ENCODE peak calls at places on chromosome X, in four cellular contexts. U is pons, G is epithelial cell of esophagus, J is NAMALWA. I is an unnamed sample.

GRCh38 chrX:23901065-23901464 is 6.7 kb downstream of the APOO start:
- DNase-seq in G (peak), J (no peak), U (no peak), I (peak)

GRCh38 chrX:134512566-134512965 is 52.6 kb downstream of the HPRT1 start:
- DNase-seq in J (no peak), G (peak), U (no peak), I (peak)

GRCh38 chrX:925652-926061 is 286.8 kb downstream of the CRLF2 start:
- DNase-seq in J (no peak), U (no peak), G (no peak), I (no peak)

GRCh38 chrX:143027262-143027661 is 1.5 kb downstream of the SPANXN4 start:
- DNase-seq in U (no peak), G (no peak), J (no peak), I (no peak)

GRCh38 chrX:16002185-16002584 is 121.2 kb upstream of the GRPR start:
- DNase-seq in G (peak), J (no peak), U (no peak), I (no peak)

GRCh38 chrX:46967547-46967946 is 55.3 kb downstream of the JADE3 start:
- DNase-seq in G (peak), J (no peak), U (no peak), I (no peak)

GRCh38 chrX:45860450-45860849 is 659.8 kb upstream of the DIPK2B start:
- DNase-seq in J (no peak), G (no peak), U (no peak), I (no peak)

GRCh38 chrX:78315745-78316144 is 11.7 kb downstream of the CYSLTR1 start:
- DNase-seq in J (no peak), U (no peak), G (no peak), I (no peak)

I was measured in SW 1271.